ENCODE peak calls at places on chromosomes 3 and 15, in seven cellular contexts. Q is body of pancreas; K is GM23248; N is CD8-positive, alpha-beta T cell; E is CD8-positive, alpha-beta memory T cell; J is tibial artery; T is HAP-1. L is an unnamed sample. For H3K36me3, the result is how much of the 10 kb centered on the place peaks cover.

GRCh38 chr3:55549172-55549571 is 62.1 kb upstream of the WNT5A start:
- DNase-seq in Q (no peak), K (peak), J (no peak), N (no peak), T (no peak), E (no peak), L (no peak)

GRCh38 chr3:128864351-128864811 is 15.0 kb upstream of the ACAD9 start:
- DNase-seq in K (peak), N (no peak), J (no peak), Q (peak), E (no peak), T (no peak), L (no peak)

GRCh38 chr15:52307847-52308246 is 12.2 kb upstream of the MYO5C start:
- DNase-seq in T (no peak), K (no peak), J (no peak), Q (no peak), E (no peak), N (no peak), L (no peak)

GRCh38 chr3:88641033-88641604 is 466.3 kb upstream of the EPHA3 start:
- DNase-seq in Q (peak), N (no peak), K (no peak), J (no peak), E (no peak), T (no peak), L (no peak)

GRCh38 chr15:38164061-38164460 is 88.6 kb upstream of the SPRED1 start:
- DNase-seq in J (no peak), T (peak), N (no peak), E (no peak), Q (no peak), K (peak), L (no peak)

GRCh38 chr3:173191611-173192010 is 50.6 kb upstream of the SPATA16 start:
- DNase-seq in J (no peak), N (no peak), E (no peak), T (no peak), Q (no peak), K (peak), L (no peak)

GRCh38 chr15:37586976-37587375 is 347.5 kb upstream of the TMCO5A start:
- DNase-seq in E (no peak), Q (no peak), T (no peak), N (no peak), K (peak), J (no peak), L (no peak)

GRCh38 chr3:188380722-188381121 is 226.8 kb downstream of the LPP start:
- DNase-seq in K (no peak), Q (no peak), J (no peak), N (no peak), T (no peak), E (no peak), L (no peak)

GRCh38 chr3:16467368-16467767 is 46.1 kb downstream of the RFTN1 start:
- DNase-seq in K (no peak), N (no peak), J (no peak), E (peak), T (no peak), Q (no peak), L (no peak)

GRCh38 chr3:67875338-67875737 is 220.9 kb upstream of the SUCLG2 start:
- DNase-seq in E (no peak), K (no peak), Q (peak), J (no peak), N (no peak), T (no peak), L (no peak)

GRCh38 chr15:31098491-31098917 is 3.0 kb downstream of the TRPM1 start:
- DNase-seq in N (no peak), E (no peak), J (no peak), K (no peak), Q (no peak), T (no peak), L (no peak)

GRCh38 chr3:175212896-175213295 is 353.8 kb downstream of the NAALADL2 start:
- DNase-seq in K (peak), N (no peak), T (no peak), Q (no peak), J (no peak), E (no peak), L (peak)

GRCh38 chr15:99956820-99957641 is 223.8 kb upstream of the LYSMD4 start:
- DNase-seq in Q (no peak), K (no peak), J (no peak), T (no peak), E (no peak), N (no peak), L (no peak)

GRCh38 chr3:100891033-100891432 is 102.2 kb downstream of the ABI3BP start:
- DNase-seq in K (peak), J (no peak), N (no peak), E (no peak), T (no peak), Q (no peak), L (no peak)

GRCh38 chr3:15295506-15295905 is 36.9 kb downstream of the SH3BP5 start:
- DNase-seq in Q (peak), K (peak), N (no peak), T (no peak), J (peak), E (no peak), L (no peak)

GRCh38 chr15:40904552-40905201 is 10.4 kb downstream of the VPS18 start:
- DNase-seq in E (no peak), K (no peak), T (no peak), N (no peak), Q (no peak), J (no peak), L (no peak)

GRCh38 chr3:152480282-152480953 is 211.7 kb downstream of the MBNL1 start:
- DNase-seq in K (no peak), E (no peak), T (no peak), J (no peak), N (no peak), Q (no peak), L (no peak)

GRCh38 chr15:50685191-50685975 is 1.2 kb downstream of the TRPM7 start:
- DNase-seq in E (no peak), T (peak), N (no peak), J (no peak), K (peak), Q (no peak), L (no peak)

GRCh38 chr3:17032407-17033034 is 147.8 kb downstream of the PLCL2 start:
- DNase-seq in E (no peak), J (no peak), T (peak), K (peak), N (no peak), Q (peak), L (no peak)

GRCh38 chr3:188262913-188263683 is 109.1 kb downstream of the LPP start:
- DNase-seq in T (peak), N (no peak), J (peak), E (no peak), Q (no peak), K (peak), L (peak)

GRCh38 chr15:86247249-86247955 is 167.7 kb downstream of the AGBL1 start:
- DNase-seq in J (no peak), K (no peak), N (no peak), Q (no peak), T (no peak), E (no peak), L (no peak)

DNA sequence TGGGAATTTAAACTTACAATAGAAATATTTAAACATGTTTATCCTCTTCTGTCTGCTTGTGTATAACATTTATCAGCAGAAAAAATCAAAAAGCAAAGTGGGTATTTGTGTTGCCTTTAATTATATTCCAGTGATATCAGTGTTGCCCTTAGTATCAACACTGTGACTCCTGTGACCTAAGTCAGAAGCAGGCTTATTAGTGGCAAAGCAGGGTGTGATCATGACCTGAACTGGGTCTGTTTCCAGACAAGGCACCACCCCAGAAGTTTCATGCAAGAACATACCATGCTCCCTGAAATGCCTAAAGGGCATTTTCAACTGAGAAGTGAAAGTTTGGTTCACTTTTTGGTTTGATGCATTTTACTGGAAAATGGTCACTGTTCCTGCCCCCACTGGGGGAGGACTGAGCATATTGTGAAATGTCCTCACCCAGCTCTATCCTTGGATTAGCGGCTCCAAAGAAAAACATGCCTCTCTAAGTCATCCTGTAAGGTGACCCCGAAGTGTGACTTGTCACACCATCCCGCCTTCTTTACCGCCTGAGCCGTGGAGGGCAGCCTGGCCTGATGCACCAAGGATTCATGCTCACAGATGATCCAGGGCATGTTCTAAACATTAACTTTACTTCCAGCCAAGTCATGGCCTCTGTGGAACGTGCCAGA is 3.1 kb upstream of the FAM240A start:
- DNase-seq in J (no peak), K (peak), N (no peak), Q (no peak), E (no peak), T (no peak), L (no peak)
- H3K36me3 ChIP-seq in J (under half), K (under half), N (under half), Q (under half), E (under half), T (under half), L (under half)

GRCh38 chr3:183782576-183782975 is 42.8 kb downstream of the MAP6D1 start:
- DNase-seq in K (no peak), T (no peak), E (no peak), Q (no peak), J (no peak), N (no peak), L (no peak)
- H3K36me3 ChIP-seq in K (half or more), T (half or more), E (under half), Q (under half), J (half or more), N (under half), L (half or more)

DNA sequence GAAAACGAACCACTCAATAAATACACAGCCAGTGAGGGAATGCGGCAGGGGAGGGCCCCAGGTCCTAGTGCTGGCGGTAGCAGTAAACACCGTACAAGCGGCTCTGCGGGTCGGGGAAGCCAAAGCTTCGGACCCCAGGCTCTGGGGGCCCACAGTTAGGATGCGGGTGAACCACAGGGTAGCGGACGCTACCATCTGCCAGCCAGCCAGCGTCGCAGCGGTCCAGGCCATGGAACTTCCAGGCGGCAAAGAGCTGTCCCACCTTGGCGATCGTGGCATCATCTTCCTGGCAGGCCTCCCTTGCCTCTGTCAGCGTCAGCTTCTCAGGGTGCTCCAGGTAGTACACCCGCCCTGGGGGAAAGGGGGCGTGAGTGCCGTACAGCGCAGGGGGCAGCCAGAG is 17.4 kb downstream of the HAPLN3 start:
- DNase-seq in J (no peak), K (no peak), T (no peak), E (no peak), N (no peak), Q (no peak), L (no peak)
- H3K36me3 ChIP-seq in J (under half), K (under half), T (under half), E (under half), N (under half), Q (under half), L (under half)

GRCh38 chr15:48785195-48785594 is 25.7 kb downstream of the CEP152 start:
- DNase-seq in Q (peak), T (no peak), E (no peak), N (no peak), J (no peak), K (no peak), L (no peak)
- H3K36me3 ChIP-seq in Q (under half), T (half or more), E (under half), N (under half), J (under half), K (under half), L (half or more)

GRCh38 chr3:124802702-124803101 is 72.5 kb downstream of the UMPS start:
- DNase-seq in T (no peak), N (no peak), Q (no peak), K (no peak), J (no peak), E (no peak), L (no peak)
- H3K36me3 ChIP-seq in T (under half), N (under half), Q (under half), K (under half), J (under half), E (under half), L (under half)

GRCh38 chr15:88525418-88525817 is 21.1 kb downstream of the DET1 start:
- DNase-seq in J (no peak), N (no peak), E (no peak), K (no peak), Q (no peak), T (no peak), L (no peak)

GRCh38 chr15:88529021-88529630 is 17.4 kb downstream of the DET1 start:
- DNase-seq in K (peak), T (no peak), Q (no peak), E (no peak), J (no peak), N (no peak), L (no peak)

DNA sequence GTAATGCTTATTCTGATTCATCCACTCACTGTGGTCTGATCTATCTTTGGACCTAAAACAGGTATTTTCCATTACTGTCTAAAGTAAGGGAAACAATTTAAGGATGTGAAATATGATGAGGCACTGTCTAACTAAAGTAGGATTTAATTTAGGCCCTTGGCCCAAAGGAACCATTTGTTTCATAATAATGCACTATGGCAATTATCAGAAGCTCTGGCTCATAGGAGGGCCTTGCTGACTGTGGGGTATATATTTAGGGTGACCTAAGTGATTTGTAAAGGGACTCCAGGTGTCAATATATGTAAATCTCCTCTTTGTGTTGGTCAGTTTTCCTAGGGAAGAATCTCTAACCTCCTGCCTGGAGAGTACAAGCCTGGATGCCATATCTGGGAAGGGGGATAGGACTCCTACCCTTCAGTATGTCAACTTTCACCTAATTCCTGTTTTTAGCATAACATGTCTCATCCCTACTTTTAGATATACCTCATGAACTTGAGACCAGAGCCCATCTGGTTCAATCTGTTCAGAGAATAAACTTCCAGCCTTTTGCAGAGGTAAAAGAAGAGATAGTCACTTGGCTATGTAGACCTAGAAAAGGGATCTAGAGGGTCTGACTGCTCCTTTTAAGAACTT is 20.1 kb downstream of the DET1 start:
- DNase-seq in N (no peak), J (no peak), T (no peak), K (no peak), Q (no peak), E (no peak), L (no peak)
- H3K36me3 ChIP-seq in N (under half), J (half or more), T (under half), K (under half), Q (under half), E (under half), L (under half)